ENCODE peak calls at places on chromosome 18, in four cellular contexts. One of them, this sample, is unnamed.
A peak's percentile ranks its signal among the peaks of the same experiment; 100 is the strongest.

GRCh38 chr18:23226386-23226785 is 91.1 kb downstream of the CABLES1 start:
- DNase-seq in ELF-1: no peak
- DNase-seq in activated naive CD8-positive, alpha-beta T cell treated with anti-CD3 and anti-CD28 coated beads for 36 hours: no peak
- DNase-seq in H9: no peak
- DNase-seq in this sample: peak; percentile 69

GRCh38 chr18:58046087-58046793 is 2.2 kb downstream of the NEDD4L start:
- DNase-seq in ELF-1: peak; percentile 72
- DNase-seq in activated naive CD8-positive, alpha-beta T cell treated with anti-CD3 and anti-CD28 coated beads for 36 hours: no peak
- DNase-seq in H9: no peak
- DNase-seq in this sample: no peak

GRCh38 chr18:80109676-80110078 is 615 bp downstream of the ADNP2 start:
- DNase-seq in ELF-1: peak; percentile 62
- DNase-seq in activated naive CD8-positive, alpha-beta T cell treated with anti-CD3 and anti-CD28 coated beads for 36 hours: no peak
- DNase-seq in H9: peak; percentile 67
- DNase-seq in this sample: no peak

GRCh38 chr18:61991836-61992235 is 99.0 kb upstream of the RNF152 start:
- DNase-seq in H9: no peak
- DNase-seq in activated naive CD8-positive, alpha-beta T cell treated with anti-CD3 and anti-CD28 coated beads for 36 hours: no peak
- DNase-seq in ELF-1: no peak
- DNase-seq in this sample: no peak

GRCh38 chr18:74567805-74568204 is 29.9 kb upstream of the ZNF407 start:
- DNase-seq in activated naive CD8-positive, alpha-beta T cell treated with anti-CD3 and anti-CD28 coated beads for 36 hours: no peak
- DNase-seq in ELF-1: no peak
- DNase-seq in H9: no peak
- DNase-seq in this sample: no peak

GRCh38 chr18:57258131-57258777 is 94.1 kb upstream of the ST8SIA3 start:
- DNase-seq in H9: no peak
- DNase-seq in activated naive CD8-positive, alpha-beta T cell treated with anti-CD3 and anti-CD28 coated beads for 36 hours: no peak
- DNase-seq in ELF-1: no peak
- DNase-seq in this sample: no peak

GRCh38 chr18:10405014-10405493 is 49.4 kb upstream of the APCDD1 start:
- DNase-seq in activated naive CD8-positive, alpha-beta T cell treated with anti-CD3 and anti-CD28 coated beads for 36 hours: no peak
- DNase-seq in H9: no peak
- DNase-seq in ELF-1: no peak
- DNase-seq in this sample: no peak

GRCh38 chr18:6489977-6490376 is 75.3 kb upstream of the L3MBTL4 start:
- DNase-seq in H9: no peak
- DNase-seq in activated naive CD8-positive, alpha-beta T cell treated with anti-CD3 and anti-CD28 coated beads for 36 hours: no peak
- DNase-seq in ELF-1: no peak
- DNase-seq in this sample: no peak

This sample was measured in dermis microvascular lymphatic vessel endothelial cell.